ENCODE peak calls at places on chromosome 9, in five cellular contexts. W is sigmoid colon, J is ovary, K is HepG2, U is A549. N is an unnamed sample.

GRCh38 chr9:3828495-3828894 is 302.7 kb upstream of the RFX3 start:
- DNase-seq in W (no peak), J (no peak), K (no peak), U (no peak), N (no peak)

GRCh38 chr9:70601000-70601929 is 186.8 kb upstream of the KLF9 start:
- DNase-seq in W (peak; percentile 99), J (peak; percentile 98), K (peak; percentile 5), U (no peak), N (peak; percentile 91)

GRCh38 chr9:36560813-36561212 is 11.9 kb upstream of the MELK start:
- DNase-seq in W (no peak), J (no peak), K (no peak), U (no peak), N (no peak)

GRCh38 chr9:131081868-131082267 is 14.5 kb upstream of the AIF1L start:
- DNase-seq in W (no peak), J (no peak), K (no peak), U (no peak), N (no peak)

GRCh38 chr9:3475300-3476020 is 50.3 kb downstream of the RFX3 start:
- DNase-seq in W (no peak), J (no peak), K (peak; percentile 27), U (no peak), N (no peak)

GRCh38 chr9:109916316-109916715 is 136.3 kb downstream of the PALM2AKAP2 start:
- DNase-seq in W (no peak), J (no peak), K (no peak), U (no peak), N (no peak)

GRCh38 chr9:79955300-79955699 is 383.5 kb downstream of the TLE4 start:
- DNase-seq in W (no peak), J (no peak), K (no peak), U (no peak), N (no peak)

GRCh38 chr9:113349434-113350337 is at the start of gene BSPRY:
- DNase-seq in W (no peak), J (no peak), K (no peak), U (no peak), N (no peak)

GRCh38 chr9:108184941-108185340 is 670.8 kb downstream of the ACTL7B start:
- DNase-seq in W (no peak), J (no peak), K (no peak), U (no peak), N (no peak)

GRCh38 chr9:9892217-9892616 is 720.6 kb downstream of the PTPRD start:
- DNase-seq in W (no peak), J (no peak), K (no peak), U (no peak), N (no peak)

GRCh38 chr9:13443380-13444271 is 164.1 kb upstream of the MPDZ start:
- DNase-seq in W (no peak), J (no peak), K (no peak), U (no peak), N (no peak)

GRCh38 chr9:23914431-23915003 is 88.5 kb upstream of the ELAVL2 start:
- DNase-seq in W (no peak), J (no peak), K (no peak), U (no peak), N (no peak)

GRCh38 chr9:19155106-19155999 is 28.1 kb upstream of the PLIN2 start:
- DNase-seq in W (no peak), J (no peak), K (no peak), U (no peak), N (no peak)

GRCh38 chr9:68610016-68610415 is 69.3 kb upstream of the TMEM252 start:
- DNase-seq in W (no peak), J (no peak), K (no peak), U (no peak), N (no peak)

GRCh38 chr9:131530546-131530929 is 525 bp downstream of the UCK1 start:
- DNase-seq in W (peak; percentile 76), J (peak; percentile 31), K (peak; percentile 24), U (peak; percentile 40), N (peak; percentile 33)

GRCh38 chr9:21883642-21884041 is 81.2 kb downstream of the MTAP start:
- DNase-seq in W (no peak), J (no peak), K (no peak), U (no peak), N (no peak)

GRCh38 chr9:89952401-89952800 is 347.6 kb downstream of the GADD45G start:
- DNase-seq in W (no peak), J (no peak), K (no peak), U (no peak), N (no peak)

GRCh38 chr9:33104111-33104415 is 27.6 kb upstream of the SMU1 start:
- DNase-seq in W (no peak), J (no peak), K (no peak), U (no peak), N (no peak)

GRCh38 chr9:94611638-94612068 is 18.0 kb upstream of the FBP2 start:
- DNase-seq in W (no peak), J (no peak), K (no peak), U (no peak), N (no peak)
- H3K4me1 ChIP-seq in W (no peaks in the 10 kb centered on the region), J (no peaks in the 10 kb centered on the region), K (peaks cover 57% of the 10 kb centered on the region), U (no peaks in the 10 kb centered on the region), N (no peaks in the 10 kb centered on the region)

DNA sequence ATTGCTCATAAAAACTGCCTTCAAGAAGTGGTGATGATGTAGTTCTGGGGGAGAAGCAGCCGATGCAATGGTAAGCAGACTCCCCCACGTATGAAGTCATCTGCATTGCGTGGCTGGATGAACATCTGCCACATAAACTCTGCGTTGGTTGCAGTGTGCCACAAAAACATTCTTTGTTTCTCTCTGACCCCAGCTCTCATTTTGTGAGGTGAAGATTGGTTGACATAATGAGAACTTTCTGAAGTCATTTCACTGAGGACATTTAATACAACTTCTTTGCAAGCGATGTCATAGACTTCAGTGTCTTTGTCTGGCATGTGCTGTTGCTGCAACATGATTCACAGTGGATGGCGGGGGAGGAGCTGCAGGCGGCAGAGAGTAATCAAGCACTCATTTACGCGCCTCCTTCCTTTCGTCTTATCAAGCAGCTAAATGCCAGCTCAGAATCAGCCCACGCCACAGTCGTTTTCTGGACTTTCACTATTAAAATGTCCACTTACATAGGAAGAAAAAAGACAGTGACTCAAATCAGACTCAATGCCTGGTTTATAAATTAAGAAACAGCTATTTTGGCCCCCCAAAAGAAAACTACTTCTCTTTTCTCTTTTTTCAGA is 91.5 kb upstream of the NFIL3 start:
- DNase-seq in W (no peak), J (peak; percentile 41), K (no peak), U (no peak), N (no peak)
- TF ChIP-seq EP300 in W (no peak), J (no peak), K (no peak), U (no peak), N (peak; percentile 49)

GRCh38 chr9:135663857-135664256 is 748 bp downstream of the LCN9 start:
- DNase-seq in W (no peak), J (no peak), K (no peak), U (no peak), N (no peak)
- H3K4me1 ChIP-seq in W (no peaks in the 10 kb centered on the region), J (peaks cover 6% of the 10 kb centered on the region), K (peaks cover 5% of the 10 kb centered on the region), U (no peaks in the 10 kb centered on the region), N (no peaks in the 10 kb centered on the region)

GRCh38 chr9:124279531-124280175 is 21.9 kb downstream of the NEK6 start:
- DNase-seq in W (no peak), J (no peak), K (no peak), U (no peak), N (no peak)
- TF ChIP-seq EP300 in W (no peak), J (no peak), K (no peak), U (no peak), N (no peak)

GRCh38 chr9:105501414-105501813 is 53.6 kb downstream of the FSD1L start:
- DNase-seq in W (no peak), J (no peak), K (no peak), U (no peak), N (no peak)

GRCh38 chr9:105500108-105500766 is 52.4 kb downstream of the FSD1L start:
- DNase-seq in W (no peak), J (no peak), K (no peak), U (no peak), N (no peak)

GRCh38 chr9:105502276-105502675 is 54.4 kb downstream of the FSD1L start:
- DNase-seq in W (no peak), J (no peak), K (no peak), U (no peak), N (no peak)

GRCh38 chr9:105497704-105498103 is 49.9 kb downstream of the FSD1L start:
- DNase-seq in W (no peak), J (no peak), K (no peak), U (no peak), N (no peak)
- H3K4me1 ChIP-seq in W (no peaks in the 10 kb centered on the region), J (no peaks in the 10 kb centered on the region), K (peaks cover 14% of the 10 kb centered on the region), U (no peaks in the 10 kb centered on the region), N (no peaks in the 10 kb centered on the region)

DNA sequence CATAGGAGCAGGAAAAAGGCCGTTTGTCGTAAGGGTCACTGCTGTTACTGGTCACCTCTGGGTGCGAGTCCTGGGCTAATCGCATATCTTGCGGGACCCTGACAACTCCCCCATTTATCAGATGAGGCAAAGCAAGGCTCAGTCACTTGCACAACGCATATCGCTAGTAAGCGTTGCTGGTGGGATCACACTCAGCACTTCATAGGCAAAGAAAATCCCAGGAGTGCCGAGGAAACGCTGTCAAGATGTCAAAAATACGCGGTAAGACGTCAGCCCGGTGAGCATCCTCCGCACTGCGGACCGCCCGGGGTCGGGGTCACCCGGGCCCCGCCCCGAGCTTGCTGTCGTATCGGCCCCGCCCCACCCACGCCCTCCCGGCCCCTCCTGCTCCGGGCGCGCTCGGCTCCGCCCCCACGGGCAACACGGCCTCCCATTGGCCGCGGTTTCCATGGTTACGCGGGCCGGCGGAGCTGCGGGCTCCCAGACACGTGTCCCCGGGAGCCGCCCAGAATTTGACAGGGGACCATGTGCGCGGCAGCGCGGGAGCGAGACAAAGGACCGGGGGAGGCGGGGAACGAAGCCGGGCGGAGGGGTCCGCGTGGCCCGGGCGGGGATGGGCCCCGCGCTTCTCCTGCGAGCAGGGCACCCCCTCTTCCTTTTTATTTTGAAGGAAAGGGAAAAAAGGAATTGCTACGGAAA is 80.2 kb upstream of the IER5L start:
- DNase-seq in W (peak; percentile 95), J (peak; percentile 98), K (peak; percentile 61), U (peak; percentile 92), N (peak; percentile 81)
- TF ChIP-seq EP300 in W (no peak), J (peak; percentile 72), K (no peak), U (no peak), N (peak; percentile 74)

GRCh38 chr9:136978865-136979544 is 1.7 kb downstream of the PTGDS start:
- DNase-seq in W (no peak), J (no peak), K (no peak), U (no peak), N (peak; percentile 42)
- H3K4me1 ChIP-seq in W (peaks cover 12% of the 10 kb centered on the region), J (peaks cover 6% of the 10 kb centered on the region), K (peaks cover 39% of the 10 kb centered on the region), U (peaks cover 14% of the 10 kb centered on the region), N (peaks cover 69% of the 10 kb centered on the region)

GRCh38 chr9:124457079-124457886 is 7.0 kb downstream of the ADGRD2 start:
- DNase-seq in W (peak; percentile 55), J (no peak), K (no peak), U (no peak), N (no peak)
- TF ChIP-seq EP300 in W (no peak), J (no peak), K (no peak), U (no peak), N (no peak)

N was measured in tibial nerve.